ENCODE peak calls at places on chromosomes 1 and 21, in five cellular contexts. G is heart left ventricle; O is stimulated activated CD8-positive, alpha-beta memory T cell treated with anti-CD3 and anti-CD28 coated beads, Interleukin-7, amount 100 ng/mL, for 24 hours; K is G401; B is GM12865. V is an unnamed sample.

GRCh38 chr1:27122652-27123051 is 32.3 kb downstream of the SLC9A1 start:
- DNase-seq in G (peak), O (no peak), K (peak), B (no peak), V (peak)

GRCh38 chr1:176897350-176898236 is 266.9 kb downstream of the ASTN1 start:
- DNase-seq in G (peak), O (peak), K (peak), B (peak), V (no peak)

GRCh38 chr1:117208580-117208979 is 2.1 kb downstream of the VTCN1 start:
- DNase-seq in G (no peak), O (no peak), K (no peak), B (no peak), V (no peak)

GRCh38 chr1:150955274-150955673 is 19.4 kb downstream of the CERS2 start:
- DNase-seq in G (no peak), O (no peak), K (no peak), B (no peak), V (no peak)

GRCh38 chr1:12040457-12041051 is 21.3 kb downstream of the MIIP start:
- DNase-seq in G (no peak), O (no peak), K (no peak), B (peak), V (peak)

GRCh38 chr1:3319874-3320245 is 134.6 kb upstream of the ARHGEF16 start:
- DNase-seq in G (no peak), O (no peak), K (peak), B (peak), V (no peak)

GRCh38 chr1:211928993-211929637 is 98.6 kb upstream of the LPGAT1 start:
- DNase-seq in G (no peak), O (no peak), K (no peak), B (no peak), V (no peak)

GRCh38 chr21:37712204-37712934 is 203.9 kb downstream of the KCNJ6 start:
- DNase-seq in G (peak), O (no peak), K (peak), B (peak), V (no peak)

GRCh38 chr1:113534875-113535274 is 144.6 kb downstream of the MAGI3 start:
- DNase-seq in G (no peak), O (no peak), K (no peak), B (no peak), V (no peak)

GRCh38 chr1:90729484-90730246 is 12.6 kb upstream of the BARHL2 start:
- DNase-seq in G (no peak), O (no peak), K (peak), B (no peak), V (no peak)